ENCODE peak calls at places on chromosomes 1 and 21, in eight cellular contexts. One of them, this sample, is unnamed.

GRCh38 chr1:74731399-74732052 is 1.3 kb downstream of the CRYZ start:
- DNase-seq in Right ventricle myocardium superior: no peak
- DNase-seq in NCI-H1092: no peak
- DNase-seq in activated T-cell treated with anti-CD3 and anti-CD28 coated beads, Interleukin-2, amount 50 U/mL, for 24 hours: no peak
- DNase-seq in AML-193: no peak
- DNase-seq in stimulated activated CD4-positive, alpha-beta T cell treated with anti-CD3 and anti-CD28 coated beads, TNF-alpha, amount 100 ng/mL, for 1 hour: no peak
- DNase-seq in effector memory CD8-positive, alpha-beta T cell: no peak
- DNase-seq in lower lobe of right lung: no peak
- DNase-seq in this sample: no peak

GRCh38 chr1:212285685-212286436 is 651 bp downstream of the PPP2R5A start:
- DNase-seq in Right ventricle myocardium superior: peak
- DNase-seq in NCI-H1092: peak
- DNase-seq in activated T-cell treated with anti-CD3 and anti-CD28 coated beads, Interleukin-2, amount 50 U/mL, for 24 hours: peak
- DNase-seq in AML-193: peak
- DNase-seq in stimulated activated CD4-positive, alpha-beta T cell treated with anti-CD3 and anti-CD28 coated beads, TNF-alpha, amount 100 ng/mL, for 1 hour: peak
- DNase-seq in effector memory CD8-positive, alpha-beta T cell: peak
- DNase-seq in lower lobe of right lung: peak
- DNase-seq in this sample: peak

GRCh38 chr1:200971955-200972711 is 51.4 kb downstream of the KIF21B start:
- DNase-seq in Right ventricle myocardium superior: peak
- DNase-seq in NCI-H1092: peak
- DNase-seq in activated T-cell treated with anti-CD3 and anti-CD28 coated beads, Interleukin-2, amount 50 U/mL, for 24 hours: peak
- DNase-seq in AML-193: no peak
- DNase-seq in stimulated activated CD4-positive, alpha-beta T cell treated with anti-CD3 and anti-CD28 coated beads, TNF-alpha, amount 100 ng/mL, for 1 hour: peak
- DNase-seq in effector memory CD8-positive, alpha-beta T cell: peak
- DNase-seq in lower lobe of right lung: peak
- DNase-seq in this sample: peak

GRCh38 chr1:87766737-87767136 is 438.1 kb downstream of the LMO4 start:
- DNase-seq in Right ventricle myocardium superior: no peak
- DNase-seq in NCI-H1092: no peak
- DNase-seq in activated T-cell treated with anti-CD3 and anti-CD28 coated beads, Interleukin-2, amount 50 U/mL, for 24 hours: no peak
- DNase-seq in AML-193: no peak
- DNase-seq in stimulated activated CD4-positive, alpha-beta T cell treated with anti-CD3 and anti-CD28 coated beads, TNF-alpha, amount 100 ng/mL, for 1 hour: no peak
- DNase-seq in effector memory CD8-positive, alpha-beta T cell: no peak
- DNase-seq in lower lobe of right lung: no peak
- DNase-seq in this sample: no peak

GRCh38 chr21:45577806-45578801 is 35.9 kb upstream of the SLC19A1 start:
- DNase-seq in Right ventricle myocardium superior: no peak
- DNase-seq in NCI-H1092: peak
- DNase-seq in activated T-cell treated with anti-CD3 and anti-CD28 coated beads, Interleukin-2, amount 50 U/mL, for 24 hours: peak
- DNase-seq in AML-193: no peak
- DNase-seq in stimulated activated CD4-positive, alpha-beta T cell treated with anti-CD3 and anti-CD28 coated beads, TNF-alpha, amount 100 ng/mL, for 1 hour: no peak
- DNase-seq in effector memory CD8-positive, alpha-beta T cell: no peak
- DNase-seq in lower lobe of right lung: peak
- DNase-seq in this sample: no peak

GRCh38 chr1:248886237-248886895 is 19.7 kb upstream of the PGBD2 start:
- DNase-seq in Right ventricle myocardium superior: no peak
- DNase-seq in NCI-H1092: no peak
- DNase-seq in activated T-cell treated with anti-CD3 and anti-CD28 coated beads, Interleukin-2, amount 50 U/mL, for 24 hours: no peak
- DNase-seq in AML-193: no peak
- DNase-seq in stimulated activated CD4-positive, alpha-beta T cell treated with anti-CD3 and anti-CD28 coated beads, TNF-alpha, amount 100 ng/mL, for 1 hour: no peak
- DNase-seq in effector memory CD8-positive, alpha-beta T cell: no peak
- DNase-seq in lower lobe of right lung: no peak
- DNase-seq in this sample: no peak

GRCh38 chr1:234532511-234532922 is 53.5 kb upstream of the TARBP1 start:
- DNase-seq in Right ventricle myocardium superior: no peak
- DNase-seq in NCI-H1092: no peak
- DNase-seq in activated T-cell treated with anti-CD3 and anti-CD28 coated beads, Interleukin-2, amount 50 U/mL, for 24 hours: no peak
- DNase-seq in AML-193: peak
- DNase-seq in stimulated activated CD4-positive, alpha-beta T cell treated with anti-CD3 and anti-CD28 coated beads, TNF-alpha, amount 100 ng/mL, for 1 hour: no peak
- DNase-seq in effector memory CD8-positive, alpha-beta T cell: no peak
- DNase-seq in lower lobe of right lung: no peak
- DNase-seq in this sample: peak

GRCh38 chr1:1324524-1325287 is at the start of the genes CPTP and INTS11:
- DNase-seq in Right ventricle myocardium superior: peak
- DNase-seq in NCI-H1092: peak
- DNase-seq in activated T-cell treated with anti-CD3 and anti-CD28 coated beads, Interleukin-2, amount 50 U/mL, for 24 hours: peak
- DNase-seq in AML-193: peak
- DNase-seq in stimulated activated CD4-positive, alpha-beta T cell treated with anti-CD3 and anti-CD28 coated beads, TNF-alpha, amount 100 ng/mL, for 1 hour: peak
- DNase-seq in effector memory CD8-positive, alpha-beta T cell: peak
- DNase-seq in lower lobe of right lung: peak
- DNase-seq in this sample: peak

GRCh38 chr1:43048601-43049011 is 89.9 kb upstream of the SLC2A1 start:
- DNase-seq in Right ventricle myocardium superior: no peak
- DNase-seq in NCI-H1092: no peak
- DNase-seq in activated T-cell treated with anti-CD3 and anti-CD28 coated beads, Interleukin-2, amount 50 U/mL, for 24 hours: no peak
- DNase-seq in AML-193: no peak
- DNase-seq in stimulated activated CD4-positive, alpha-beta T cell treated with anti-CD3 and anti-CD28 coated beads, TNF-alpha, amount 100 ng/mL, for 1 hour: no peak
- DNase-seq in effector memory CD8-positive, alpha-beta T cell: no peak
- DNase-seq in lower lobe of right lung: no peak
- DNase-seq in this sample: no peak

GRCh38 chr1:203263496-203263895 is 34.0 kb upstream of the CHIT1 start:
- DNase-seq in Right ventricle myocardium superior: no peak
- DNase-seq in NCI-H1092: no peak
- DNase-seq in activated T-cell treated with anti-CD3 and anti-CD28 coated beads, Interleukin-2, amount 50 U/mL, for 24 hours: no peak
- DNase-seq in AML-193: no peak
- DNase-seq in stimulated activated CD4-positive, alpha-beta T cell treated with anti-CD3 and anti-CD28 coated beads, TNF-alpha, amount 100 ng/mL, for 1 hour: no peak
- DNase-seq in effector memory CD8-positive, alpha-beta T cell: no peak
- DNase-seq in lower lobe of right lung: no peak
- DNase-seq in this sample: peak

GRCh38 chr1:205283270-205284147 is 38.0 kb downstream of the NUAK2 start:
- DNase-seq in Right ventricle myocardium superior: no peak
- DNase-seq in NCI-H1092: no peak
- DNase-seq in activated T-cell treated with anti-CD3 and anti-CD28 coated beads, Interleukin-2, amount 50 U/mL, for 24 hours: no peak
- DNase-seq in AML-193: no peak
- DNase-seq in stimulated activated CD4-positive, alpha-beta T cell treated with anti-CD3 and anti-CD28 coated beads, TNF-alpha, amount 100 ng/mL, for 1 hour: no peak
- DNase-seq in effector memory CD8-positive, alpha-beta T cell: no peak
- DNase-seq in lower lobe of right lung: no peak
- DNase-seq in this sample: no peak

GRCh38 chr1:158248122-158248521 is 6.1 kb upstream of the CD1A start:
- DNase-seq in Right ventricle myocardium superior: no peak
- DNase-seq in NCI-H1092: no peak
- DNase-seq in activated T-cell treated with anti-CD3 and anti-CD28 coated beads, Interleukin-2, amount 50 U/mL, for 24 hours: no peak
- DNase-seq in AML-193: peak
- DNase-seq in stimulated activated CD4-positive, alpha-beta T cell treated with anti-CD3 and anti-CD28 coated beads, TNF-alpha, amount 100 ng/mL, for 1 hour: peak
- DNase-seq in effector memory CD8-positive, alpha-beta T cell: peak
- DNase-seq in lower lobe of right lung: no peak
- DNase-seq in this sample: peak

GRCh38 chr1:157399343-157399983 is 152.9 kb downstream of the FCRL5 start:
- DNase-seq in Right ventricle myocardium superior: no peak
- DNase-seq in NCI-H1092: no peak
- DNase-seq in activated T-cell treated with anti-CD3 and anti-CD28 coated beads, Interleukin-2, amount 50 U/mL, for 24 hours: no peak
- DNase-seq in AML-193: no peak
- DNase-seq in stimulated activated CD4-positive, alpha-beta T cell treated with anti-CD3 and anti-CD28 coated beads, TNF-alpha, amount 100 ng/mL, for 1 hour: no peak
- DNase-seq in effector memory CD8-positive, alpha-beta T cell: no peak
- DNase-seq in lower lobe of right lung: no peak
- DNase-seq in this sample: no peak

GRCh38 chr1:226542623-226543103 is 5.9 kb upstream of the STUM start:
- DNase-seq in Right ventricle myocardium superior: no peak
- DNase-seq in NCI-H1092: peak
- DNase-seq in activated T-cell treated with anti-CD3 and anti-CD28 coated beads, Interleukin-2, amount 50 U/mL, for 24 hours: no peak
- DNase-seq in AML-193: no peak
- DNase-seq in stimulated activated CD4-positive, alpha-beta T cell treated with anti-CD3 and anti-CD28 coated beads, TNF-alpha, amount 100 ng/mL, for 1 hour: no peak
- DNase-seq in effector memory CD8-positive, alpha-beta T cell: no peak
- DNase-seq in lower lobe of right lung: peak
- DNase-seq in this sample: no peak

GRCh38 chr1:44631647-44632510 is 42.4 kb downstream of the TMEM53 start:
- DNase-seq in Right ventricle myocardium superior: peak
- DNase-seq in NCI-H1092: peak
- DNase-seq in activated T-cell treated with anti-CD3 and anti-CD28 coated beads, Interleukin-2, amount 50 U/mL, for 24 hours: peak
- DNase-seq in AML-193: peak
- DNase-seq in stimulated activated CD4-positive, alpha-beta T cell treated with anti-CD3 and anti-CD28 coated beads, TNF-alpha, amount 100 ng/mL, for 1 hour: peak
- DNase-seq in effector memory CD8-positive, alpha-beta T cell: peak
- DNase-seq in lower lobe of right lung: peak
- DNase-seq in this sample: peak

GRCh38 chr1:203147376-203147775 is 19.9 kb downstream of the ADORA1 start:
- DNase-seq in Right ventricle myocardium superior: no peak
- DNase-seq in NCI-H1092: no peak
- DNase-seq in activated T-cell treated with anti-CD3 and anti-CD28 coated beads, Interleukin-2, amount 50 U/mL, for 24 hours: no peak
- DNase-seq in AML-193: no peak
- DNase-seq in stimulated activated CD4-positive, alpha-beta T cell treated with anti-CD3 and anti-CD28 coated beads, TNF-alpha, amount 100 ng/mL, for 1 hour: no peak
- DNase-seq in effector memory CD8-positive, alpha-beta T cell: no peak
- DNase-seq in lower lobe of right lung: peak
- DNase-seq in this sample: no peak

GRCh38 chr1:181111559-181111958 is 23.1 kb downstream of the IER5 start:
- DNase-seq in Right ventricle myocardium superior: no peak
- DNase-seq in NCI-H1092: no peak
- DNase-seq in activated T-cell treated with anti-CD3 and anti-CD28 coated beads, Interleukin-2, amount 50 U/mL, for 24 hours: no peak
- DNase-seq in AML-193: no peak
- DNase-seq in stimulated activated CD4-positive, alpha-beta T cell treated with anti-CD3 and anti-CD28 coated beads, TNF-alpha, amount 100 ng/mL, for 1 hour: no peak
- DNase-seq in effector memory CD8-positive, alpha-beta T cell: no peak
- DNase-seq in lower lobe of right lung: no peak
- DNase-seq in this sample: no peak

GRCh38 chr1:222817529-222817928 is 2.7 kb downstream of the DISP1 start:
- DNase-seq in Right ventricle myocardium superior: no peak
- DNase-seq in NCI-H1092: no peak
- DNase-seq in activated T-cell treated with anti-CD3 and anti-CD28 coated beads, Interleukin-2, amount 50 U/mL, for 24 hours: no peak
- DNase-seq in AML-193: no peak
- DNase-seq in stimulated activated CD4-positive, alpha-beta T cell treated with anti-CD3 and anti-CD28 coated beads, TNF-alpha, amount 100 ng/mL, for 1 hour: no peak
- DNase-seq in effector memory CD8-positive, alpha-beta T cell: no peak
- DNase-seq in lower lobe of right lung: no peak
- DNase-seq in this sample: peak

GRCh38 chr1:94602312-94602711 is 60.8 kb upstream of the F3 start:
- DNase-seq in Right ventricle myocardium superior: no peak
- DNase-seq in NCI-H1092: no peak
- DNase-seq in activated T-cell treated with anti-CD3 and anti-CD28 coated beads, Interleukin-2, amount 50 U/mL, for 24 hours: no peak
- DNase-seq in AML-193: peak
- DNase-seq in stimulated activated CD4-positive, alpha-beta T cell treated with anti-CD3 and anti-CD28 coated beads, TNF-alpha, amount 100 ng/mL, for 1 hour: no peak
- DNase-seq in effector memory CD8-positive, alpha-beta T cell: peak
- DNase-seq in lower lobe of right lung: peak
- DNase-seq in this sample: peak

GRCh38 chr1:8424539-8425116 is 106.7 kb downstream of the SLC45A1 start:
- DNase-seq in Right ventricle myocardium superior: peak
- DNase-seq in NCI-H1092: no peak
- DNase-seq in activated T-cell treated with anti-CD3 and anti-CD28 coated beads, Interleukin-2, amount 50 U/mL, for 24 hours: peak
- DNase-seq in AML-193: peak
- DNase-seq in stimulated activated CD4-positive, alpha-beta T cell treated with anti-CD3 and anti-CD28 coated beads, TNF-alpha, amount 100 ng/mL, for 1 hour: no peak
- DNase-seq in effector memory CD8-positive, alpha-beta T cell: no peak
- DNase-seq in lower lobe of right lung: peak
- DNase-seq in this sample: peak